ENCODE peak calls at places on chromosome 18, in six cellular contexts. M is K562, T is upper lobe of left lung, F is HCT116, S is sigmoid colon, C is transverse colon. I is an unnamed sample.

GRCh38 chr18:34128436-34128835 is 96.3 kb downstream of the NOL4 start:
- DNase-seq in M (no peak), T (no peak), F (no peak), S (no peak), C (no peak), I (no peak)

GRCh38 chr18:40939636-40940035 is 1015.4 kb upstream of the PIK3C3 start:
- DNase-seq in M (no peak), T (peak; percentile 74), F (no peak), S (no peak), C (no peak), I (no peak)

GRCh38 chr18:79496978-79497637 is 101.4 kb downstream of the NFATC1 start:
- DNase-seq in M (peak; percentile 5), T (peak; percentile 77), F (no peak), S (peak; percentile 90), C (peak; percentile 31), I (no peak)

GRCh38 chr18:34039194-34039593 is 185.5 kb downstream of the NOL4 start:
- DNase-seq in M (no peak), T (no peak), F (no peak), S (no peak), C (no peak), I (no peak)

GRCh38 chr18:42477261-42477660 is 522.2 kb downstream of the PIK3C3 start:
- DNase-seq in M (no peak), T (no peak), F (no peak), S (no peak), C (no peak), I (no peak)

GRCh38 chr18:22683196-22683676 is 249.9 kb upstream of the RBBP8 start:
- DNase-seq in M (peak; percentile 18), T (peak; percentile 14), F (no peak), S (peak; percentile 91), C (peak; percentile 95), I (no peak)

GRCh38 chr18:65409266-65409665 is 341.5 kb upstream of the CDH7 start:
- DNase-seq in M (no peak), T (no peak), F (no peak), S (no peak), C (no peak), I (no peak)

GRCh38 chr18:37639846-37640245 is 74.2 kb upstream of the CELF4 start:
- DNase-seq in M (no peak), T (no peak), F (no peak), S (no peak), C (no peak), I (no peak)

GRCh38 chr18:34990571-34990970 is 50.6 kb upstream of the MAPRE2 start:
- DNase-seq in M (no peak), T (no peak), F (no peak), S (no peak), C (no peak), I (no peak)

GRCh38 chr18:7974200-7974874 is 407.2 kb downstream of the PTPRM start:
- DNase-seq in M (no peak), T (no peak), F (no peak), S (no peak), C (no peak), I (no peak)

GRCh38 chr18:78304199-78304826 is 675.3 kb upstream of the SALL3 start:
- DNase-seq in M (no peak), T (peak; percentile 60), F (no peak), S (no peak), C (no peak), I (no peak)

GRCh38 chr18:71239111-71239624 is 950.3 kb downstream of the SOCS6 start:
- DNase-seq in M (no peak), T (no peak), F (no peak), S (no peak), C (no peak), I (no peak)

GRCh38 chr18:25066536-25066935 is 285.4 kb downstream of the ZNF521 start:
- DNase-seq in M (no peak), T (no peak), F (no peak), S (no peak), C (no peak), I (no peak)

GRCh38 chr18:76493213-76494107 is 1.6 kb downstream of the ZNF516 start:
- DNase-seq in M (peak; percentile 8), T (no peak), F (no peak), S (no peak), C (no peak), I (no peak)

GRCh38 chr18:63882333-63883141 is 5.0 kb upstream of the SERPINB2 start:
- DNase-seq in M (no peak), T (no peak), F (peak; percentile 67), S (no peak), C (no peak), I (no peak)

GRCh38 chr18:8069708-8070107 is 502.6 kb downstream of the PTPRM start:
- DNase-seq in M (no peak), T (no peak), F (no peak), S (no peak), C (no peak), I (no peak)

DNA sequence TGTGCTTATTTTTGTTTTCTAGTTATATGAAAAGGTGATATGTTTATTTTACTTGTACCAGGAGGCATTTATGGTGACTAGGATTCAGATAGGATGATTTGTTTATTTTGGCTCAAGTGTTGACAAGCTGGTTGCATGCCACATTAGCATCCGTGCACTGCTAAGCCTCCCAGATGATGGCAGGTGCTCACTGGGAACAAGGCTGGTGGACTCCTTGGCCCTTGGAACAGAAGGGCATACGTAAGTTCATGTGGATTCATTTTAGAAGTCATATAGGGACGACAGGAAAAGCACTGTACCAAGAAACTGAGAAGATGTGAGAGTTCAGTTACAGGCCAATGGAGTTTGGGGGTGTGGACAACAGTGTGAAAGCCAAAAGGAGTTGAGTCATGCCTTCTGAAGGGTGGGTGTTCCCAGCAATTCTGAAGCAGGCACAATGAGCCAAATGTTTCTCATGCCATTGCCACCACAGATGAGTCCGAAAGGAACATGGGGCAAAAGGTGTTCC is 166.2 kb downstream of the PHLPP1 start:
- DNase-seq in M (peak; percentile 40), T (no peak), F (peak; percentile 79), S (no peak), C (no peak), I (no peak)
- TF ChIP-seq POLR2AphosphoS5 in M (no peak), T (no peak), F (peak; percentile 39), S (peak; percentile 18), C (no peak), I (no peak)

DNA sequence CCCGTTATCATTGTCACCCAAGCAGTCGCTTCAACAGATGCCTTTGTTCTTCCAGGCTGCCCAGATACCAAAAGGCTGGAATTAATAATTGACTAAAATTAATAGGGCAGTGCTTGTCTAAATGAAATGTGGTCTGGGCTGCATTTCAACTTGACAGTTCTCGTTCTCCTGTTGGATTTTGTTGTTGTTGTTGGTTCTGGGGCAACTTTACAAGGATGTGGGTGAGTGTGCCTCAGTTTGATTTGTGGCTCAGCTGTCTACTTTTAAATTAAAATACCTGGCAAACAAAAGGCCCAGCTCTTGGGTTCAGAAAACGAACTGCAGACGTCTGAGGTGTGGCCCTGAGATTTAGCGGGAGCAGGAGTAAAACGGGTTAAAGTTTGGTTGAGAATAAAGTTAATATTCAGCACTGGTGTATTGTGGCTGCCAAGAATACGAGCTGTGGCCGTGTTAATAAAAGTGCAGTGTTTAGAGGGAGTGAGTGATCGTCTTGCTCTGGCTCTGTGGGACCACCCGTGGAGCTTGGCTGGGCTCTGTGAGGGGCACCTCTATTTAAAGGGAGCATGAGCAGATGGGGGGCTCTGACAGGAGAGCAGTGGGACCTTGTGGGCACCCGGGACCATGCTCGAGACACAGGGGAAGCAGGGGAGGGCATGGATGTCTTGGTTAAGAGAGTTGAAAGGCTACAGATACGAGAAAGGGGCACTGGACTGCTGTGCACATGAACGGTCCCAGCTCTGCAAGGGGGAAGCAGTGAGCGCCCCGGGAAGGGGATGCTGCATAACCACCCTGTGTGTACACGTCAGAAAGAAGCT is 80.2 kb downstream of the VAPA start:
- DNase-seq in M (no peak), T (no peak), F (no peak), S (no peak), C (no peak), I (no peak)
- TF ChIP-seq POLR2A in M (no peak), T (no peak), F (no peak), S (no peak), C (no peak), I (no peak)

GRCh38 chr18:54269924-54270844 is 867 bp downstream of the POLI start:
- DNase-seq in M (peak; percentile 72), T (no peak), F (peak; percentile 68), S (peak; percentile 80), C (peak; percentile 66), I (peak; percentile 11)
- TF ChIP-seq POLR2AphosphoS5 in M (peak; percentile 22), T (no peak), F (no peak), S (no peak), C (no peak), I (no peak)

DNA sequence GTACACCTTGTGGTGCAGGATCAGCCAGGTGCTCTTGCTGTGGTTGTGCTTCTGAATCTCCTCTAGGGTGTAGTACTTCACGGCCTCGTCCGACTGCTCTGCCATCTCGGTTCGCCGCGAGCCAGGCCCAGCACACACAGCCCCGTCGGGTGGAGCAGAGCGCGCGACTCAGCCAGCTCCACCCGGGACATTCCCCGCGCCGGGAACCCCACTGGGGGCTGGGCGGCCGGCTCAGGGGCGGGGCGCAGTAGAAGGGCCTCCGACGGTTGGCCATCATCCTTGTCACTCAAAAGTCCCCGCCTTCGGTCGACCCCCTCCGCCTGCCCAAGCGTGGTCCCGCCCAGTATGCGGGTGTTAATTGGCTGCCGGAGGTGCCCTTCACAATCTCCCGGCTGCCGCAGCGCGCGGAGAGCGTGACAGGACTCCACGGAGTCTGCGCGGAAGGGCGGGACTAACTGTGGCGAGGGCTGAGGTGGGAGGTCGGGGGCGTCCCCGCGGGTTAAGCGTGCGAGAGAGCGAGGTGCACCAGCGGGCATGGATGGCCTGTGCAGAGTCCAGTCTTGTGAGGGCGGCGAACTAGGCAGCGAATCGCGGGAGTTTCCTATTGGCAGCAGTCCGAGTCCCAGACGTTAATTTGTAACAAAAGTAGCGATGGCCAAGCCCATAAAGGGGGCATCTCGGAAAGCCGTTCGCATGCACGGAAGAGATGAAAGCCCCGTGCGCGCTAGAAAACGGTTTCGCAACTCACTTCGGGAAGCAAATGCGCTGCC is at the start of gene CYB5A:
- DNase-seq in M (peak; percentile 79), T (peak; percentile 96), F (peak; percentile 83), S (peak; percentile 99), C (peak; percentile 99), I (peak; percentile 97)
- TF ChIP-seq POLR2A in M (no peak), T (peak; percentile 60), F (no peak), S (peak; percentile 53), C (peak; percentile 71), I (peak; percentile 70)